ENCODE peak calls at places on chromosomes 5 and 9, in five cellular contexts. P is Right ventricle myocardium inferior; C is natural killer cell; Q is stimulated activated CD4-positive, alpha-beta T cell treated with anti-CD3 and anti-CD28 coated beads, Interleukin-15, amount 100 ng/mL, for 1 hour; R is epithelial cell of esophagus. N is an unnamed sample.

GRCh38 chr5:84382363-84383295 is 2.1 kb downstream of the EDIL3 start:
- DNase-seq in P (peak; percentile 65), C (no peak), Q (no peak), R (peak; percentile 16), N (peak; percentile 57)

GRCh38 chr5:151454166-151454565 is 6.8 kb downstream of the SLC36A1 start:
- DNase-seq in P (no peak), C (no peak), Q (no peak), R (no peak), N (no peak)

GRCh38 chr5:181186902-181187499 is 18.0 kb downstream of the TRIM7 start:
- DNase-seq in P (no peak), C (no peak), Q (no peak), R (peak; percentile 35), N (peak; percentile 14)

GRCh38 chr5:13356226-13356625 is 588.3 kb downstream of the DNAH5 start:
- DNase-seq in P (no peak), C (no peak), Q (no peak), R (no peak), N (no peak)

GRCh38 chr5:97046270-97046982 is 96.0 kb downstream of the LIX1 start:
- DNase-seq in P (no peak), C (no peak), Q (no peak), R (peak; percentile 19), N (no peak)

GRCh38 chr5:140223567-140223966 is 48.6 kb downstream of the CYSTM1 start:
- DNase-seq in P (no peak), C (no peak), Q (no peak), R (no peak), N (no peak)

GRCh38 chr5:177086918-177087706 is 397 bp downstream of the FGFR4 start:
- DNase-seq in P (peak; percentile 73), C (peak; percentile 69), Q (peak; percentile 34), R (no peak), N (no peak)

GRCh38 chr5:369151-369939 is 47.8 kb downstream of the AHRR start:
- DNase-seq in P (peak; percentile 22), C (no peak), Q (no peak), R (no peak), N (peak; percentile 43)

GRCh38 chr5:61010759-61011460 is 65.9 kb downstream of the NDUFAF2 start:
- DNase-seq in P (no peak), C (no peak), Q (no peak), R (peak; percentile 14), N (no peak)

GRCh38 chr5:146675700-146676099 is 159.7 kb upstream of the GPR151 start:
- DNase-seq in P (no peak), C (no peak), Q (no peak), R (no peak), N (no peak)

GRCh38 chr9:38039090-38039906 is 29.7 kb downstream of the SHB start:
- DNase-seq in P (no peak), C (no peak), Q (no peak), R (no peak), N (no peak)

GRCh38 chr5:107979900-107980299 is 309.2 kb upstream of the EFNA5 start:
- DNase-seq in P (no peak), C (no peak), Q (no peak), R (no peak), N (no peak)

GRCh38 chr5:96733771-96734498 is 71.8 kb downstream of the CAST start:
- DNase-seq in P (no peak), C (no peak), Q (no peak), R (peak; percentile 100), N (no peak)

GRCh38 chr9:96566401-96567202 is 53.0 kb downstream of the CDC14B start:
- DNase-seq in P (peak; percentile 91), C (peak; percentile 72), Q (peak; percentile 54), R (peak; percentile 43), N (peak; percentile 93)

GRCh38 chr5:10355071-10355889 is 1.8 kb downstream of the MARCHF6 start:
- DNase-seq in P (no peak), C (no peak), Q (no peak), R (peak; percentile 40), N (no peak)

GRCh38 chr9:70105142-70105541 is 61.5 kb downstream of the MAMDC2 start:
- DNase-seq in P (no peak), C (no peak), Q (no peak), R (no peak), N (no peak)